ENCODE peak calls at places on chromosomes 3 and 15, in ten cellular contexts. C is naive thymus-derived CD4-positive, alpha-beta T cell; Q is keratinocyte; D is A549; V is foreskin keratinocyte; O is cardiac muscle cell; Z is right lobe of liver; R is mesenchymal stem cell; L is CD4-positive, alpha-beta memory T cell; A is OCI-LY7. I is an unnamed sample. For H3K4me1, the result is how much of the 10 kb centered on the place peaks cover.

GRCh38 chr3:101509811-101510210 is 3.2 kb downstream of the SENP7 start:
- DNase-seq in R (peak), Q (no peak), V (peak), A (no peak), O (peak), L (no peak), Z (no peak), C (no peak), D (no peak), I (no peak)

GRCh38 chr3:171936231-171936841 is 93.2 kb downstream of the TMEM212 start:
- DNase-seq in A (no peak), D (peak), Q (peak), L (no peak), R (peak), C (no peak), Z (no peak), V (peak), O (peak), I (peak)

GRCh38 chr3:170423001-170423615 is 4.4 kb downstream of the CLDN11 start:
- DNase-seq in D (no peak), C (no peak), Z (no peak), L (no peak), A (no peak), V (no peak), R (no peak), Q (no peak), O (no peak), I (no peak)

GRCh38 chr3:140338916-140339315 is 338.9 kb upstream of the TRIM42 start:
- DNase-seq in Z (no peak), V (no peak), D (no peak), R (no peak), Q (no peak), O (no peak), L (no peak), C (no peak), A (no peak), I (no peak)

GRCh38 chr3:158094917-158095301 is 11.3 kb downstream of the SHOX2 start:
- DNase-seq in L (no peak), C (no peak), D (no peak), O (no peak), R (no peak), Q (no peak), V (no peak), A (no peak), Z (peak), I (no peak)

GRCh38 chr3:64188810-64189560 is 36.3 kb downstream of the PRICKLE2 start:
- DNase-seq in R (peak), C (no peak), O (peak), Q (no peak), V (peak), D (peak), Z (no peak), A (no peak), L (no peak), I (peak)

GRCh38 chr3:41710646-41711388 is 251.1 kb downstream of the ULK4 start:
- DNase-seq in A (no peak), Z (no peak), L (no peak), O (peak), C (no peak), D (peak), Q (no peak), V (no peak), R (peak), I (peak)

GRCh38 chr3:3799173-3800075 is at the start of gene LRRN1:
- DNase-seq in Q (no peak), D (no peak), C (peak), O (no peak), V (no peak), R (no peak), Z (peak), L (no peak), A (no peak), I (peak)

GRCh38 chr15:41997845-41998244 is 23.0 kb downstream of the PLA2G4E start:
- DNase-seq in R (no peak), Z (no peak), Q (no peak), L (no peak), D (no peak), O (no peak), V (no peak), C (no peak), A (no peak), I (no peak)

GRCh38 chr3:79012530-79012913 is 755.3 kb downstream of the ROBO1 start:
- DNase-seq in Q (no peak), L (no peak), D (no peak), O (no peak), Z (no peak), A (no peak), C (no peak), R (no peak), V (no peak), I (no peak)

GRCh38 chr3:82376883-82377282 is 615.4 kb upstream of the GBE1 start:
- DNase-seq in V (no peak), C (no peak), O (no peak), R (no peak), A (peak), Q (no peak), L (no peak), Z (no peak), D (peak), I (no peak)

GRCh38 chr3:42080452-42080872 is 10.7 kb upstream of the TRAK1 start:
- DNase-seq in Q (no peak), O (peak), L (peak), A (no peak), C (no peak), Z (no peak), V (no peak), R (peak), D (peak), I (peak)

GRCh38 chr3:36394176-36394575 is 13.9 kb downstream of the STAC start:
- DNase-seq in D (no peak), L (no peak), Z (no peak), R (no peak), A (no peak), Q (no peak), V (no peak), C (no peak), O (peak), I (peak)

GRCh38 chr15:99481406-99481805 is 84.4 kb upstream of the MEF2A start:
- DNase-seq in V (no peak), D (no peak), L (no peak), Z (no peak), O (no peak), Q (no peak), R (no peak), C (no peak), A (no peak), I (no peak)

GRCh38 chr15:99438691-99439523 is 126.9 kb upstream of the MEF2A start:
- DNase-seq in R (peak), D (no peak), Q (no peak), Z (no peak), C (peak), A (no peak), V (no peak), L (no peak), O (no peak), I (no peak)

GRCh38 chr3:141436180-141436579 is 50.6 kb upstream of the RASA2 start:
- DNase-seq in O (no peak), Z (peak), C (no peak), V (no peak), A (no peak), D (no peak), L (no peak), R (no peak), Q (no peak), I (no peak)

GRCh38 chr15:76333720-76334437 is 2.7 kb upstream of the ISL2 start:
- DNase-seq in D (peak), R (no peak), A (no peak), Q (no peak), V (no peak), Z (no peak), O (no peak), L (no peak), C (no peak), I (no peak)

GRCh38 chr3:75101329-75102147 is 487.1 kb upstream of the CNTN3 start:
- DNase-seq in C (no peak), D (no peak), O (no peak), Q (no peak), A (no peak), V (peak), Z (no peak), R (no peak), L (no peak), I (no peak)

GRCh38 chr15:72202801-72203506 is 5.4 kb upstream of the GRAMD2A start:
- DNase-seq in D (no peak), Q (no peak), R (no peak), C (no peak), L (no peak), V (no peak), A (no peak), Z (no peak), O (no peak), I (no peak)

GRCh38 chr3:179768080-179768479 is 115.2 kb downstream of the USP13 start:
- DNase-seq in Z (no peak), R (peak), L (no peak), V (no peak), D (peak), A (no peak), C (no peak), Q (no peak), O (peak), I (peak)

GRCh38 chr3:189842681-189843602 is 211.8 kb downstream of the TP63 start:
- DNase-seq in R (no peak), L (no peak), Z (no peak), D (peak), C (no peak), V (no peak), Q (no peak), A (no peak), O (no peak), I (no peak)

GRCh38 chr3:183409219-183409618 is 19.2 kb downstream of the MCF2L2 start:
- DNase-seq in L (no peak), A (no peak), D (no peak), Q (no peak), V (no peak), O (no peak), R (no peak), Z (no peak), C (no peak), I (no peak)

GRCh38 chr3:183410759-183411158 is 17.7 kb downstream of the MCF2L2 start:
- DNase-seq in Q (no peak), V (no peak), C (no peak), A (no peak), R (no peak), O (no peak), D (no peak), Z (no peak), L (no peak), I (no peak)

GRCh38 chr3:183411216-183411922 is 17.1 kb downstream of the MCF2L2 start:
- DNase-seq in Z (no peak), A (no peak), R (no peak), L (no peak), V (no peak), C (no peak), D (no peak), Q (no peak), O (peak), I (no peak)

DNA sequence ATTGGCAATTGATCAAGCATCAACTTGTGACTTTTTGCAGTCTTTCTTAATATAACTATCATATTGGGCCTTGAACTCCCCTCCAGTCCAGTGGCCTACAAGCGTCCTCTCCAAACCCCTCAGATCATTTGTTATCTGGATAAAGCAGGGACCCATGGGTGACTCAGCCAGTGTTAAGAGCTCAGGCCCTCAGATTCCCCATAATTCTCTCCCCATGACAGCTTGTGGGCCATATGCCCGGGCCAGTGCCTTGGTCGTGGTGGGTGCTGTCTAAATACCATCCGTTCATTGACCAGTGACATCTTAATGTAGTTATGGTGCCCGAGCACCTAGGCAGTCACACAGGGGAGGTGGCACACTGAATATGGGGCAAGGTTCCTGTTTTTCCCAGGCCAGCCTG is 18.1 kb downstream of the MCF2L2 start:
- DNase-seq in C (no peak), V (no peak), L (no peak), R (peak), O (no peak), Q (no peak), A (no peak), D (no peak), Z (no peak), I (peak)
- H3K27ac ChIP-seq in C (no peak), V (no peak), L (no peak), R (no peak), O (no peak), Q (no peak), A (no peak), D (no peak), Z (no peak), I (no peak)

DNA sequence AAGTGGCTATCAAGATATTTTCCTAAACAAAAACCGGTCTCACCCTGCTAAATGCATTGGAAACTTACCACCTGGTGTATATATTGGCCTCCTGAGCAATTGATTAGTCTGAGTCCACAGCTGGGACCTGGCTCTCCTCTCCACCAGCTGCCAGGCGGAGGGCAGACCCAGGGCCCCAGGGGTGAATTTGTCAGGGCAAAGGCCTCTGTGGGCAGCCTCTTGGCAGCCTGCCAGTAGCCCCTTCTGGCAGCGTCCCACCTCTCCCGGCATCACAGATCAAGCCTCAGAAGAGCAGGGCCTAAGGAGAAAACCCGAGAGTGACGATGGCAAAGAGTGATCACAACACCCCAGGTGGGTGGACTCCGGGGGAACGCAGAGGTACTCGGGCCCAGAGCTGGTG is 43.0 kb upstream of the IDH2 start:
- DNase-seq in Z (peak), C (no peak), Q (no peak), R (no peak), D (no peak), O (no peak), A (no peak), V (no peak), L (no peak), I (no peak)
- H3K4me1 ChIP-seq in Z (under half), C (under half), Q (under half), R (under half), D (under half), O (under half), A (under half), V (under half), L (under half), I (under half)

GRCh38 chr3:137867611-137868010 is 103.5 kb downstream of the SOX14 start:
- DNase-seq in Q (no peak), Z (no peak), A (no peak), L (no peak), O (no peak), V (no peak), C (no peak), R (no peak), D (no peak), I (no peak)
- H3K27ac ChIP-seq in Q (no peak), Z (no peak), A (no peak), L (no peak), O (no peak), V (no peak), C (no peak), R (no peak), D (no peak), I (no peak)

GRCh38 chr3:105140899-105141367 is 225.8 kb upstream of the ALCAM start:
- DNase-seq in A (no peak), O (no peak), Z (no peak), Q (no peak), D (no peak), R (no peak), V (no peak), C (no peak), L (no peak), I (no peak)
- H3K4me1 ChIP-seq in A (under half), O (under half), Z (under half), Q (under half), D (under half), R (under half), V (under half), C (under half), L (under half), I (under half)

DNA sequence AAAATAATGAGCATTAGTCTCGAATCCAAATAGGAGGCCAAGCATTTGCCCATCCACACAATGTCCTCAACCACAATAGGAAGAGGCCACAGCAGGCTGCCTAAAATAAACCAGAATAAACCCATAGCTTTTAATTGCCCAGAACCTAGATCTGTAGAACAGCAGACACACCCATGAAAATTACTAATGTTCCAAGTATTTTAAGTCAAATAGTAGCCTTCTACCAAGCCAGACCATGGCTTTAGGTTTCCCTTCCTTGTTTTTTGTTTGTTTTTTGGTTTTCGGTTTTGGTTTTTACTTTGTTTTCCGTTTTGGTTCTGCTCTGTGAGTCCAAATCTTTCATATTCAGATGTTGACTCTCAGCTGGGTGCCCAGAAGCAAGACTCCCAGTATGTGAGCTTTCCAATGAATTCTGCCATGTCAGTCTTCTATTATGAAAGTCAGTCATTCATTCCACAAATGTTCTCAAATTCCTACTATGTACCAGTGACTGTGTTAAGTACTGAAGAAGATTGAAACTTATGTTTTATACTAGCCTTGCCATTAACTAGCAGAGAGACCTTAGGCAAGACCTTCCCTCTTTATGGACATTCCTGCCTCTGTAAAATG is 57.8 kb upstream of the BOC start:
- DNase-seq in R (no peak), O (no peak), V (no peak), C (no peak), D (no peak), A (no peak), Z (no peak), L (no peak), Q (no peak), I (no peak)
- H3K27ac ChIP-seq in R (peak), O (no peak), V (no peak), C (no peak), D (no peak), A (no peak), Z (no peak), L (no peak), Q (no peak), I (no peak)

GRCh38 chr3:186966406-186966805 is 36.1 kb downstream of the ST6GAL1 start:
- DNase-seq in D (no peak), A (no peak), V (no peak), Z (no peak), R (no peak), O (no peak), L (no peak), Q (no peak), C (no peak), I (no peak)

GRCh38 chr3:186963636-186964035 is 33.3 kb downstream of the ST6GAL1 start:
- DNase-seq in Z (no peak), A (no peak), V (no peak), Q (no peak), C (no peak), D (no peak), O (no peak), L (no peak), R (no peak), I (no peak)

GRCh38 chr3:186964071-186964470 is 33.7 kb downstream of the ST6GAL1 start:
- DNase-seq in C (no peak), O (no peak), D (no peak), R (no peak), Z (no peak), A (no peak), L (no peak), V (no peak), Q (no peak), I (no peak)

GRCh38 chr3:186965141-186965879 is 35.0 kb downstream of the ST6GAL1 start:
- DNase-seq in D (no peak), V (no peak), Q (no peak), O (peak), Z (no peak), C (no peak), L (no peak), R (no peak), A (no peak), I (no peak)

DNA sequence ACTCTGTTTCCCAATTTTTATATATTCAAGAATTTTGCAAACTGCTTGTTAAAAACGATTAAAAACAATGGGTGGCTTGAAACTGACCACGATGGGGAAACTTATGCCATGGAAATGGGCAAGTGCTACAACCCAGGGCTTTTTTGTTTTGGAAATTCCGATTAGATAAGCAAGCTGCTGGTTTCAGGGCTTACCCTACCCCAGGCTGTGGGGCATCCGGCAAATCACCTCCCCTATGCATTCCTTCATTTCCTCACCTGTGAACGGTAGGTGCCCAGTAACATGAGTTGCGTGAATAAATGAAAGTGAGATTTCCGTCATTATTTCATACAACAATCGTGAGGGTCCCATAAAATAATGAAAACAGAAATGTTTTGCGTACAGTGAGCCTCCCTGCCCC is 34.3 kb downstream of the ST6GAL1 start:
- DNase-seq in R (no peak), L (no peak), A (no peak), D (no peak), O (no peak), Q (no peak), C (no peak), Z (no peak), V (no peak), I (no peak)
- H3K4me1 ChIP-seq in R (under half), L (under half), A (under half), D (under half), O (under half), Q (under half), C (under half), Z (under half), V (under half), I (under half)

DNA sequence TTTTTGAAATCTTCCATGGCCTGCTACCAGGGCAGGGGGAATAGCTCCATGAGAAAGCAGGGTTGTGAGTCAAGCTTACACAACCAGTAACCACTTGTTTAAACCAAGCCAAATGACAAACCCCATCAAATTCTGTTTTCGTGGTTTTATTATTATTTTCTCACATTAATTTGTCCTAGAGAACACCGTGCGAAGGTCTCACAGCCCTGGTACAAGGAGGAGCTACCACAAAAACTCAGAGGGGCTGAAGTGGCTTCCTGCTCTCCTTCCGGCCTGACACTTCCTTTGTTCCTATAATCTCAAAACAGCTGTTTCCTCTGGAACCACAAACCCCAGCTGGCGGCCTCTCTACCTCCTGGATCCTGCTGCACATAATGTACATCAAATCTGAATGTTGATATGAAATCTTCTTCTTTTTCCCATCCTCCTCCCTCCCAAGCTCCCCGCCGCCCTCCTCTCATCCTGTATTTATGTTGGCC is 375.9 kb downstream of the MCTP2 start:
- DNase-seq in C (no peak), Z (peak), Q (no peak), O (peak), R (peak), D (no peak), V (no peak), L (no peak), A (peak), I (no peak)
- H3K27ac ChIP-seq in C (no peak), Z (no peak), Q (no peak), O (no peak), R (no peak), D (no peak), V (no peak), L (no peak), A (no peak), I (no peak)

DNA sequence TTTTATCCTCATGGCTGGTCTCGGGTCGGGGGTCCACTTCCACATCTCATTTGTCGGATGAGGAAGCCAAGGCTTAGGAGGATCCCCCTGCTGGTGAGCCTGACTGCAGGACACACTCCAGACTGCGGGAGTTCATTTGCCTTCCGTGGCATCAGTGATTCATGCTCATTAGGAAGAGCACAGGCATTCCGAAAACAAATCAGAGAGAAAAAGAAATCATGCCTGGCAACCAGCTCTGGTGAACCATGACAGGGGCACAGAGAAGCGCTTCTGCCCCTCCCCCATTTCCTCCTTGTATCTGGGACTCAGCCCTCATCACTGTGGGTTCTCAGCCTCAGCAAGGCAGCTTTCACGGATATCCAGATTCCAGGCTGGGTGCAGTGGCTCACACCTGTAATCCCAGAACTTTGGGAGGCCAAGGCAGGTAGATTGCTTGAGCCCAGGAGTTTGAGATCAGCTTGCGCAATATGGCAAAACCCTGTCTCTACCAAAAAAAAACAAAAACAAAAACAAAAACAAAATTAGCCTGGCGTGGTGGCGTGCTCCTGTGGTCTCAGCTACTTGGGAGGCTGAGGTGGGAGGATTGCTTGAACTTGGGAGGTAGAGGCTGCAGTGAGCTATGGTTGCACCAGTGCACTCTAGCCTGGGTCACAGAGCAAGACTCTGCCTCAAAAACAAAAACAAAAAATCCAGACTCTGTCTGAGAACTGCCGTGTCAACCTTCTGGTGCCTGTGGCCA is 28.4 kb downstream of the IRAK2 start:
- DNase-seq in L (peak), V (peak), Z (no peak), O (peak), R (peak), C (peak), Q (peak), D (peak), A (peak), I (peak)
- H3K4me1 ChIP-seq in L (half or more), V (half or more), Z (half or more), O (under half), R (under half), C (half or more), Q (half or more), D (half or more), A (half or more), I (under half)